ENCODE peak calls at places on chromosomes 4 and X, in six cellular contexts. Q is endothelial cell of umbilical vein, E is WTC11, Y is heart right ventricle, U is osteocyte, W is dorsolateral prefrontal cortex. V is an unnamed sample.

GRCh38 chr4:113509851-113510250 is 251.7 kb downstream of the CAMK2D start:
- DNase-seq in Q (no peak), E (no peak), Y (no peak), U (no peak), W (no peak), V (no peak)

GRCh38 chrX:147738260-147738659 is 173.5 kb upstream of the FMR1 start:
- DNase-seq in Q (no peak), E (no peak), Y (no peak), U (no peak), W (no peak), V (no peak)

GRCh38 chr4:38178666-38178995 is 218.4 kb downstream of the PTTG2 start:
- DNase-seq in Q (no peak), E (no peak), Y (no peak), U (no peak), W (no peak), V (no peak)

GRCh38 chrX:131985526-131986049 is 37.5 kb upstream of the STK26 start:
- DNase-seq in Q (no peak), E (peak), Y (no peak), U (no peak), W (no peak), V (no peak)

GRCh38 chr4:15375707-15376106 is 52.1 kb upstream of the C1QTNF7 start:
- DNase-seq in Q (no peak), E (no peak), Y (no peak), U (no peak), W (no peak), V (no peak)

GRCh38 chrX:153384390-153384789 is 16.8 kb downstream of the PNMA6E start:
- DNase-seq in Q (no peak), E (no peak), Y (no peak), U (peak), W (no peak), V (no peak)

GRCh38 chrX:10450229-10450958 is 170.0 kb downstream of the MID1 start:
- DNase-seq in Q (peak), E (no peak), Y (no peak), U (no peak), W (no peak), V (no peak)

GRCh38 chr4:125229596-125230058 is 85.1 kb upstream of the FAT4 start:
- DNase-seq in Q (no peak), E (peak), Y (no peak), U (no peak), W (no peak), V (no peak)

GRCh38 chr4:37976991-37977470 is 16.8 kb downstream of the PTTG2 start:
- DNase-seq in Q (peak), E (peak), Y (peak), U (peak), W (no peak), V (peak)

GRCh38 chr4:37685726-37686372 is 327 bp downstream of the RELL1 start:
- DNase-seq in Q (peak), E (peak), Y (no peak), U (peak), W (peak), V (no peak)

GRCh38 chr4:26141916-26142638 is 178.7 kb upstream of the RBPJ start:
- DNase-seq in Q (no peak), E (no peak), Y (peak), U (peak), W (peak), V (no peak)

GRCh38 chrX:40068048-40068447 is 29.7 kb downstream of the BCOR start:
- DNase-seq in Q (no peak), E (no peak), Y (no peak), U (no peak), W (no peak), V (no peak)

GRCh38 chr4:128916832-128917231 is 107.3 kb downstream of the JADE1 start:
- DNase-seq in Q (no peak), E (no peak), Y (peak), U (no peak), W (peak), V (no peak)

GRCh38 chrX:10509397-10509796 is 111.0 kb downstream of the MID1 start:
- DNase-seq in Q (no peak), E (no peak), Y (no peak), U (no peak), W (no peak), V (no peak)

GRCh38 chrX:10156199-10157031 is at the start of gene CLCN4:
- DNase-seq in Q (peak), E (peak), Y (peak), U (no peak), W (peak), V (peak)

GRCh38 chr4:183444149-183444952 is at the start of gene CDKN2AIP:
- DNase-seq in Q (peak), E (peak), Y (peak), U (peak), W (peak), V (peak)
- TF ChIP-seq CTCF in Q (no peak), E (no peak), Y (peak), U (no peak), W (no peak), V (peak)

DNA sequence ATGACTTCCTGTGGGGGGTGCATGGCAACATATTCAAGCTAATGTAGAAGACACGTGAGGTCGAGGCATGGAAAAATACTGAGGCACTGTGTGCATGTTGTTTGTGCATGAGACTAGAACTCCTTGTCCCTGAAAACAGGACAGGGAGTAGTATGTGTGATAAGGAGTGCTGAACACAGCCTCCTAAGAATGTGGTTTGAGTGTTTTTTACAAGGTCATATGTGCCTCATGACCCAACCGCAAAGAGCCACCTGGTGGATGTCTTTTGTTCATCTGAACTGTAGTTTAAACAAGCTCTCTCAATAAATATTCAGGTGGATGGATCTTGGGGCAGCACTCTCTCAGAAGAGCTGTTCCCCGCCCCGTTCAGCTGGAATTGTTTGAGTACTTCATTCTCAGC is 226.6 kb downstream of the NLGN4X start:
- DNase-seq in Q (no peak), E (no peak), Y (no peak), U (no peak), W (no peak), V (no peak)
- TF ChIP-seq CTCF in Q (no peak), E (no peak), Y (no peak), U (no peak), W (no peak), V (no peak)

GRCh38 chrX:72301781-72302180 is 3.9 kb downstream of the CITED1 start:
- DNase-seq in Q (no peak), E (no peak), Y (no peak), U (peak), W (no peak), V (no peak)

GRCh38 chrX:72299891-72300630 is 5.7 kb downstream of the CITED1 start:
- DNase-seq in Q (no peak), E (no peak), Y (no peak), U (no peak), W (no peak), V (no peak)

GRCh38 chrX:72295745-72296144 is 10.0 kb downstream of the CITED1 start:
- DNase-seq in Q (no peak), E (no peak), Y (no peak), U (peak), W (no peak), V (no peak)

GRCh38 chrX:72296991-72297390 is 8.7 kb downstream of the CITED1 start:
- DNase-seq in Q (no peak), E (no peak), Y (no peak), U (no peak), W (no peak), V (no peak)

GRCh38 chrX:72297953-72298730 is 7.6 kb downstream of the CITED1 start:
- DNase-seq in Q (no peak), E (peak), Y (no peak), U (peak), W (no peak), V (no peak)
- TF ChIP-seq CTCF in Q (peak), E (peak), Y (peak), U (no peak), W (no peak), V (peak)

DNA sequence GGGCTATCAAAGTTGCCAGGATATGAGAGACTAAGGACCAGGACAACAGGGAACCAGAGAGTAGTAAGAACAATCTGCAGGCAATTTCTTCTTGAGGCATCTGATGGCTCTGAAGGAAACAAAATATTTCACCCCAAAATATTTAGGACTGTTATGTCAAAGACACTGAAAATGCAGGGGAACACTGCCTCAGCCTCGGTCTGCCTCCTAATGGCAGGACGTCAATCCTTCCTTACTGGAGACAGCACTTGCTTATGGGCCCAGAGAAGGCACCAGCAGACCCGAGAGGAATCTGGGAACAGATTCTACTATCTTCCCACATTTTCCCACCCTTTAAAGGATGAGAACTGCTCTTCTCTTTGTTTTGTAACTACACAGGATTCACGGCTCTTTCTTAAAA is 23.3 kb downstream of the RNF150 start:
- DNase-seq in Q (no peak), E (peak), Y (no peak), U (no peak), W (peak), V (no peak)
- TF ChIP-seq CTCF in Q (no peak), E (no peak), Y (no peak), U (peak), W (no peak), V (no peak)

GRCh38 chr4:10066704-10067651 is 45.7 kb upstream of the SLC2A9 start:
- DNase-seq in Q (no peak), E (no peak), Y (no peak), U (peak), W (no peak), V (no peak)
- TF ChIP-seq CTCF in Q (no peak), E (no peak), Y (no peak), U (no peak), W (no peak), V (no peak)

DNA sequence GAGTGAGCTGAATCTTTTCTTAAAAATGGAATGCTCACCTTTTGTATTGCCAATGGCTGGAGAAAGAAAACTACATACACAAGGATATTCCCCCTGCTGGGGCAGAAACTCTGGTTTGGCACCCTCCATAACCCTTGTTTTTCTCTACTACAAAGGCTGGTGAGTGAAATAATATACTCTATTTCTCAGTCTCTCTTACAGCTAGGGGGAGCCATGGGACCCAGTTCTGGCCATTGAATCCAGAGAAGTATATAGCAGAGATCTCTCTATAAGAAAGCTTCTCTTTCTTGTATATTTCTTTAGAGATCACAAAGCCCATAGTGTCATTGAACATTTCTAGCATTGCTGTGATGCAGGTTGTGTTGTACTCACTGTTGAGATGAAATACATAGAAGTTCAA is 49.8 kb downstream of the SMPX start:
- DNase-seq in Q (no peak), E (peak), Y (no peak), U (no peak), W (no peak), V (no peak)
- TF ChIP-seq CTCF in Q (no peak), E (no peak), Y (peak), U (peak), W (no peak), V (no peak)

GRCh38 chr4:75990129-75990528 is 616 bp downstream of the SDAD1 start:
- DNase-seq in Q (peak), E (no peak), Y (no peak), U (no peak), W (no peak), V (no peak)

GRCh38 chr4:75992462-75992861 is 1.7 kb upstream of the SDAD1 start:
- DNase-seq in Q (no peak), E (no peak), Y (no peak), U (no peak), W (no peak), V (no peak)

GRCh38 chr4:75997946-75998345 is 7.2 kb upstream of the SDAD1 start:
- DNase-seq in Q (no peak), E (no peak), Y (no peak), U (no peak), W (no peak), V (no peak)

DNA sequence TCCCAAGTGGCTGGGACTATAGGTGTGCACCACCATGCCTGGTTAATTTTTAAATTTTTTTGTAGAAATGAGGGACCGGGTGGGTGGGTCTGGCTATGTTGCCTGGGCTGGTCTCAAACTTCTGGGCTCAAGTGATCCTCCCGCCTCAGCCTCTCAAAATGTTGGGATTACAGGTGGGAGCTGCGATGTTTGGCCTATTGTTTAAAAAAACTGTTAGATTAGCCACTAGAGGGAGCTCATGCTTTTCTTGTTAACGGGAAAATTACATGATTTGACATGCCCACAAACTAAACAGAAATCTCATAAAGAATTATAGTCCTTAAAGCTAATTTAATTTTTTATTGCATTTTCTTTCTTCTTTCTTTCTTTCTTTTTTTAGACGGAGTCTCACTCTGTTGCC is 5.0 kb upstream of the SDAD1 start:
- DNase-seq in Q (peak), E (no peak), Y (no peak), U (no peak), W (no peak), V (no peak)
- TF ChIP-seq CTCF in Q (peak), E (peak), Y (peak), U (peak), W (peak), V (peak)

GRCh38 chr4:76665139-76665538 is 230.1 kb downstream of the SHROOM3 start:
- DNase-seq in Q (no peak), E (no peak), Y (no peak), U (no peak), W (no peak), V (no peak)
- TF ChIP-seq CTCF in Q (no peak), E (no peak), Y (no peak), U (no peak), W (no peak), V (no peak)